ENCODE peak calls at places on chromosomes 11 and 22, in eight cellular contexts. E is transverse colon, N is K562, I is upper lobe of left lung, D is ovary, O is tibial nerve, Q is A549, Z is HepG2. F is an unnamed sample.

GRCh38 chr11:79276900-79277299 is 163.9 kb downstream of the TENM4 start:
- DNase-seq in E (no peak), N (no peak), I (no peak), D (no peak), O (no peak), Q (no peak), Z (no peak), F (no peak)

GRCh38 chr22:28231423-28231822 is 312.4 kb upstream of the PITPNB start:
- DNase-seq in E (no peak), N (no peak), I (no peak), D (no peak), O (no peak), Q (no peak), Z (peak), F (no peak)

GRCh38 chr11:14373941-14374646 is 15.1 kb upstream of the RRAS2 start:
- DNase-seq in E (no peak), N (no peak), I (no peak), D (no peak), O (no peak), Q (no peak), Z (peak), F (peak)

GRCh38 chr22:39778055-39778454 is 115.5 kb downstream of the ENTHD1 start:
- DNase-seq in E (no peak), N (no peak), I (no peak), D (no peak), O (no peak), Q (no peak), Z (no peak), F (no peak)

GRCh38 chr22:49290711-49291110 is 537.0 kb downstream of the BRD1 start:
- DNase-seq in E (no peak), N (no peak), I (no peak), D (no peak), O (peak), Q (no peak), Z (no peak), F (no peak)

GRCh38 chr11:14554959-14555358 is 34.8 kb upstream of the PSMA1 start:
- DNase-seq in E (no peak), N (no peak), I (no peak), D (no peak), O (no peak), Q (no peak), Z (no peak), F (no peak)

GRCh38 chr22:39244073-39244495 is 698 bp downstream of the PDGFB start:
- DNase-seq in E (no peak), N (peak), I (no peak), D (no peak), O (no peak), Q (no peak), Z (no peak), F (no peak)

GRCh38 chr22:49807780-49808708 is 19.6 kb downstream of the BRD1 start:
- DNase-seq in E (no peak), N (peak), I (no peak), D (no peak), O (no peak), Q (no peak), Z (no peak), F (no peak)

GRCh38 chr22:36732609-36733008 is 29.1 kb upstream of the CACNG2 start:
- DNase-seq in E (no peak), N (no peak), I (no peak), D (no peak), O (no peak), Q (no peak), Z (no peak), F (no peak)

GRCh38 chr22:46099740-46100139 is 50.6 kb upstream of the PPARA start:
- DNase-seq in E (no peak), N (no peak), I (no peak), D (no peak), O (no peak), Q (no peak), Z (no peak), F (no peak)

GRCh38 chr22:33891992-33892391 is 28.3 kb downstream of the LARGE1 start:
- DNase-seq in E (no peak), N (no peak), I (no peak), D (no peak), O (no peak), Q (no peak), Z (no peak), F (no peak)

GRCh38 chr11:445765-446588 is 4.1 kb upstream of the PTDSS2 start:
- DNase-seq in E (peak), N (no peak), I (no peak), D (no peak), O (no peak), Q (no peak), Z (peak), F (no peak)

GRCh38 chr22:48357196-48357595 is 1470.5 kb downstream of the BRD1 start:
- DNase-seq in E (no peak), N (no peak), I (no peak), D (no peak), O (no peak), Q (no peak), Z (no peak), F (no peak)

GRCh38 chr22:24950272-24950902 is 2.1 kb upstream of the KIAA1671 start:
- DNase-seq in E (no peak), N (no peak), I (no peak), D (no peak), O (no peak), Q (no peak), Z (peak), F (no peak)

GRCh38 chr11:121478226-121478894 is 25.6 kb upstream of the SORL1-AS1 start:
- DNase-seq in E (no peak), N (no peak), I (no peak), D (no peak), O (no peak), Q (no peak), Z (no peak), F (peak)

GRCh38 chr11:102120006-102120405 is 9.8 kb downstream of the YAP1 start:
- DNase-seq in E (no peak), N (no peak), I (no peak), D (no peak), O (no peak), Q (peak), Z (peak), F (no peak)

GRCh38 chr11:73759520-73760065 is 1.3 kb downstream of the RAB6A start:
- DNase-seq in E (no peak), N (no peak), I (no peak), D (no peak), O (no peak), Q (peak), Z (no peak), F (no peak)

GRCh38 chr11:118606157-118606843 is 1.1 kb upstream of the PHLDB1 start:
- DNase-seq in E (no peak), N (no peak), I (no peak), D (peak), O (no peak), Q (no peak), Z (no peak), F (peak)

GRCh38 chr11:92964471-92964870 is 5.0 kb upstream of the MTNR1B start:
- DNase-seq in E (peak), N (no peak), I (no peak), D (no peak), O (no peak), Q (no peak), Z (no peak), F (peak)
- TF ChIP-seq EP300 in E (no peak), N (no peak), I (no peak), D (no peak), O (no peak), Q (no peak), Z (no peak), F (no peak)

GRCh38 chr11:126419801-126420729 is 64.6 kb downstream of the ST3GAL4 start:
- DNase-seq in E (no peak), N (peak), I (no peak), D (no peak), O (no peak), Q (no peak), Z (no peak), F (no peak)
- H3K27ac ChIP-seq in E (peak), N (no peak), I (peak), D (peak), O (peak), Q (no peak), Z (no peak), F (peak)

DNA sequence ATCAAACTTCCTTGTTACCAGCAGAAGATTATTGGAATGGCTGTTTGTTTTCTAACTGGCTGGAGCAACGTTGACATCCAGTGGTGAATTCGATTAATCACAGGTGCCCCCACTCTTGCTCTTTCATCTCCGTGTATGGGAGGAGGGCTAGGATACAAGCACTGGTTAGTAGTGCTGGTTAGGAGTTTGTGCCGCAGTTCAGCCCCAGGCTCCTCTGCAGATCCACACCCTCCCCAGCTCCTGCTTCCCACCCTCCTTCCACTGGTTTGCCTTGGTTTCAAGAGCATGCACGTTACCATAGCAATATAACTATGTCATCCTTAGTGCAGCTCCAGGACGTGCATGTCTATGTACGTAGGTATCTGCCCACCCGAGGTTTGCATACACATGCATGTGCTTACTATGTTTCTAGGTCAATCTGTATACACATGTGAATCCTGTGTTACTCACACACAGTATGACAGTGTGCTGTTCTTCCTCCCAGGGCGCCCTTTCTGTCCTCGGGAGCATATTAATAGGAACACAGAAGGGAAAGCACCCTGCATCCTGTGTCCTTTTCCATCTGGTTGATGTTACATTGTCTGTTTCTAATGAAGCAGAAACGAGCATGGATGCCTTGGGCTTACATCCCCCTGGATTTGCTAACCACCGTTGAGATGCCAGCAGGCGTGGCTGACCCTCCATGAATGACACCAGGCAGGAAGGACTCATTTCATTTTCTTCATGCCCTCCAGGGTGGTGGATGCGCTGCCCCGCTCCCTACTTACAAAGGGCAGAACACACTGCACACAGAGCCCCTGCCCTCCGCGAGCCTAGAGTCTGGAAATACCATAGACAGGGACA is 539.2 kb downstream of the OPCML start:
- DNase-seq in E (no peak), N (no peak), I (no peak), D (no peak), O (no peak), Q (no peak), Z (no peak), F (no peak)
- TF ChIP-seq EP300 in E (no peak), N (no peak), I (no peak), D (no peak), O (no peak), Q (no peak), Z (no peak), F (no peak)

GRCh38 chr11:8017894-8018741 is 31.0 kb downstream of the EIF3F start:
- DNase-seq in E (no peak), N (no peak), I (peak), D (no peak), O (no peak), Q (no peak), Z (no peak), F (no peak)
- H3K27ac ChIP-seq in E (peak), N (no peak), I (peak), D (peak), O (peak), Q (no peak), Z (no peak), F (peak)

GRCh38 chr11:44730775-44731174 is 4.0 kb downstream of the TSPAN18 start:
- DNase-seq in E (no peak), N (no peak), I (no peak), D (no peak), O (no peak), Q (no peak), Z (no peak), F (no peak)

GRCh38 chr11:44729718-44730117 is 3.0 kb downstream of the TSPAN18 start:
- DNase-seq in E (no peak), N (no peak), I (no peak), D (no peak), O (no peak), Q (no peak), Z (no peak), F (no peak)

GRCh38 chr11:44733877-44734276 is 7.1 kb downstream of the TSPAN18 start:
- DNase-seq in E (no peak), N (no peak), I (no peak), D (no peak), O (no peak), Q (no peak), Z (no peak), F (no peak)

GRCh38 chr11:44732564-44732963 is 5.8 kb downstream of the TSPAN18 start:
- DNase-seq in E (no peak), N (no peak), I (no peak), D (no peak), O (no peak), Q (no peak), Z (no peak), F (no peak)

DNA sequence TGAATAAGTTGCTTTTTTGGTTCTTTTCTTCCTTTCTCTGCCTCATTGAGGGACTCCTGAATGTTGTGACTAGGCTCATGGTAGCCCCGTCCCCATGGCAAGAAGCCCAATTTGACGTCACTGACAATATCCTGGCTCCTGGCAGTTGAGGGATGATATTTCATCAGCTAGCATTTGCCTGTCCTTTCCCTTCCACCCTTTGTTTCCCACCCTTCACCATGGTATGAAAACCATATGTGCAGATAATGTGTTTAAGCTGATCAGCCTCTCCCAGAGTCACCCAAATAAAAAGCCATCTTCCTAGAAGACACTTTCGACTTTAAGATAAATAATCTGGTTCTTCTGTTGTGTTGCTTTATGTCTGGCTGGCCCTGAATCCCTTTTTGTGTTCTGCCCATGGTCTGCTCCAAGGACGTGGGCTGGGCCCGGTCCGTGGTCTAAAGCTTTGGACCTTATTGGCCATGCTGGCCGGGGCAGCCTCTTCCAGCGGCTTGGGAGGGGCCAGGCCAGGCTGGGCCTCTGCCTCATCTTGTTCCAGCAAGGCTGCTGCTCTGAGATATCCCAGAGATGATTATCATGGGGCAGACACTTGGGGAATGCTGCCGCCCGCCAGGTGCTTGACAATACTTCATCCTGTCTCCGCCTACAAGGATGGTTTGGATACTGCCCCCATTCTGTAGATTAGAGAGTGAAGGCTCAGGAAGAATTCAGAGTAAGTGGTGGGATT is 5.1 kb downstream of the TSPAN18 start:
- DNase-seq in E (no peak), N (no peak), I (no peak), D (no peak), O (no peak), Q (no peak), Z (no peak), F (no peak)
- TF ChIP-seq EP300 in E (no peak), N (peak), I (no peak), D (no peak), O (no peak), Q (no peak), Z (no peak), F (no peak)

F was measured in stomach.